ENCODE peak calls at places on chromosomes 13 and 19, in nine cellular contexts. B is fibroblast of lung, A is BJ, I is psoas muscle, P is stomach, V is AG10803, L is astrocyte of the spinal cord, Z is uterus, F is fibroblast of pulmonary artery. O is an unnamed sample.

GRCh38 chr19:27674701-27675100 is 1538.2 kb downstream of the UQCRFS1 start:
- DNase-seq in L (no peak), I (no peak), F (no peak), A (no peak), P (peak; percentile 8), Z (no peak), V (no peak), B (no peak), O (no peak)

GRCh38 chr19:7852851-7853759 is 21.1 kb downstream of the PRR36 start:
- DNase-seq in A (no peak), L (peak; percentile 33), I (peak; percentile 79), B (peak; percentile 44), P (peak; percentile 87), V (peak; percentile 29), F (peak; percentile 60), Z (peak; percentile 46), O (no peak)

GRCh38 chr19:16338470-16339360 is 14.1 kb downstream of the KLF2 start:
- DNase-seq in B (peak; percentile 98), Z (no peak), I (no peak), P (no peak), V (peak; percentile 95), F (peak; percentile 88), A (peak; percentile 89), L (peak; percentile 94), O (peak; percentile 85)

GRCh38 chr13:113456116-113456702 is 2.9 kb upstream of the ADPRHL1 start:
- DNase-seq in I (peak; percentile 28), A (no peak), Z (no peak), F (no peak), V (no peak), B (no peak), L (no peak), P (no peak), O (no peak)

GRCh38 chr13:106173346-106173745 is 362.1 kb downstream of the EFNB2 start:
- DNase-seq in Z (no peak), P (no peak), A (no peak), V (no peak), F (no peak), B (peak; percentile 49), L (no peak), I (no peak), O (no peak)

GRCh38 chr19:14107581-14108461 is 9.7 kb downstream of the PRKACA start:
- DNase-seq in Z (no peak), P (no peak), L (peak; percentile 51), A (no peak), V (no peak), F (peak; percentile 82), B (peak; percentile 67), I (peak; percentile 83), O (no peak)

GRCh38 chr19:18446811-18447359 is 9.0 kb upstream of the ISYNA1 start:
- DNase-seq in L (no peak), A (no peak), I (no peak), Z (no peak), V (no peak), B (no peak), P (no peak), F (no peak), O (no peak)

GRCh38 chr13:65892859-65893258 is 1337.3 kb downstream of the PCDH9 start:
- DNase-seq in B (no peak), P (no peak), L (no peak), F (peak; percentile 42), V (peak; percentile 21), A (no peak), I (no peak), Z (no peak), O (no peak)

GRCh38 chr13:40061466-40062450 is 406.3 kb downstream of the COG6 start:
- DNase-seq in F (peak; percentile 67), I (no peak), P (no peak), A (no peak), L (no peak), Z (no peak), B (peak; percentile 76), V (peak; percentile 62), O (no peak)

GRCh38 chr19:4584670-4585460 is 25.4 kb upstream of the SEMA6B start:
- DNase-seq in L (no peak), Z (no peak), I (no peak), V (no peak), F (no peak), P (no peak), B (no peak), A (no peak), O (no peak)

GRCh38 chr19:7395360-7395781 is 46.6 kb downstream of the ARHGEF18 start:
- DNase-seq in L (no peak), F (peak; percentile 22), I (no peak), P (no peak), B (no peak), V (peak; percentile 15), A (no peak), Z (no peak), O (no peak)

GRCh38 chr13:46571189-46571901 is 18.4 kb downstream of the LRCH1 start:
- DNase-seq in F (peak; percentile 75), B (peak; percentile 83), P (no peak), I (no peak), L (peak; percentile 58), A (no peak), V (peak; percentile 77), Z (no peak), O (no peak)

GRCh38 chr13:45315520-45316167 is 25.3 kb downstream of the TPT1 start:
- DNase-seq in P (no peak), L (no peak), Z (no peak), A (no peak), V (no peak), I (no peak), F (no peak), B (no peak), O (no peak)

GRCh38 chr19:47749326-47749725 is 4.0 kb downstream of the NOP53 start:
- DNase-seq in P (no peak), L (no peak), I (no peak), B (no peak), Z (no peak), A (no peak), F (no peak), V (no peak), O (no peak)

GRCh38 chr13:44274838-44275237 is 98.8 kb upstream of the SERP2 start:
- DNase-seq in P (no peak), V (no peak), F (no peak), A (no peak), I (no peak), B (no peak), Z (peak; percentile 45), L (peak; percentile 26), O (no peak)

GRCh38 chr19:13028027-13028426 is 32.8 kb downstream of the NFIX start:
- DNase-seq in P (no peak), I (no peak), B (no peak), F (no peak), A (no peak), Z (no peak), L (no peak), V (no peak), O (no peak)

GRCh38 chr19:13029301-13029880 is 34.1 kb downstream of the NFIX start:
- DNase-seq in V (no peak), A (no peak), I (no peak), F (no peak), Z (no peak), B (no peak), L (no peak), P (no peak), O (no peak)

GRCh38 chr19:13031917-13032623 is 36.8 kb downstream of the NFIX start:
- DNase-seq in V (peak; percentile 62), B (peak; percentile 72), Z (no peak), L (peak; percentile 43), P (no peak), F (no peak), A (no peak), I (peak; percentile 77), O (no peak)

GRCh38 chr19:13027557-13027956 is 32.3 kb downstream of the NFIX start:
- DNase-seq in A (no peak), B (no peak), V (no peak), I (no peak), L (no peak), Z (no peak), F (no peak), P (no peak), O (no peak)

DNA sequence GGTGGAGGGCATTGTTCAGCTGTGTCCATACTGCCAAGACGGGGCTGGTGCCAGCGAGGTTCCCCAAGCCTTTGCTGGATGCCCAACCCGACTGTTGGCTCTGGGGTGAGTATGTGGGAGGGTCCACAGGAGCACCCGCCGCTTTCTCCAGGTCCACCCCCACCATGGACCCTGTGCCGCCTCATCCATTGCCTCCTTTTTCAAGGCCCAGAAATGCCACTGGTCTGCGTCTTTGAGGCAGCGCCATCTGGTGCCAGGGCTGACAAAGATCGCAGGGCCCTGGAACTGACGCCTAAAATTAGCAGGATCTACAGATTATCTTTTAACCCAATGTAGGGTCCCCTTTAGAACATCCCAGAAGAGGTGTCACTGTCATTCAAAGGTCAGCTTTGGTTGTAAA is 34.6 kb downstream of the NFIX start:
- DNase-seq in Z (no peak), V (no peak), F (no peak), B (no peak), A (no peak), I (peak; percentile 76), P (peak; percentile 65), L (no peak), O (no peak)
- TF ChIP-seq CTCF in Z (peak; percentile 33), V (peak; percentile 71), F (peak; percentile 53), B (peak; percentile 56), A (peak; percentile 52), I (peak; percentile 63), P (peak; percentile 44), L (peak; percentile 60), O (peak; percentile 52)

GRCh38 chr19:1360818-1361461 is 22.8 kb upstream of the NDUFS7 start:
- DNase-seq in A (peak; percentile 77), B (peak; percentile 93), P (no peak), I (peak; percentile 76), F (peak; percentile 89), Z (peak; percentile 78), V (peak; percentile 89), L (peak; percentile 79), O (peak; percentile 69)
- H3K4me3 ChIP-seq in A (peak overlapping the region; percentile 27), B (peak overlapping the region; percentile 26), P (peak overlapping the region; percentile 27), I (peak overlapping the region; percentile 44), F (peak overlapping the region; percentile 41), Z (peak overlapping the region; percentile 11), V (peak overlapping the region; percentile 47), L (peak overlapping the region; percentile 27), O (peak overlapping the region; percentile 42)

GRCh38 chr13:109989155-109989554 is 202.8 kb upstream of the IRS2 start:
- DNase-seq in A (no peak), Z (no peak), P (no peak), B (peak; percentile 69), L (peak; percentile 76), F (peak; percentile 27), I (no peak), V (peak; percentile 38), O (no peak)
- TF ChIP-seq CTCF in A (no peak), Z (no peak), P (no peak), B (no peak), L (no peak), F (no peak), I (no peak), V (no peak), O (no peak)

GRCh38 chr19:45451181-45451849 is 16.5 kb upstream of the FOSB start:
- DNase-seq in I (peak; percentile 60), Z (peak; percentile 59), P (peak; percentile 33), B (peak; percentile 89), L (peak; percentile 74), A (no peak), V (peak; percentile 88), F (peak; percentile 62), O (no peak)
- H3K4me3 ChIP-seq in I (peak overlapping the region; percentile 65), Z (peak overlapping the region; percentile 45), P (peak overlapping the region; percentile 43), B (peak overlapping the region; percentile 75), L (peak overlapping the region; percentile 74), A (peak overlapping the region; percentile 61), V (peak overlapping the region; percentile 84), F (peak overlapping the region; percentile 71), O (peak overlapping the region; percentile 51)

O was measured in HFF-Myc.